ENCODE peak calls at places on chromosomes 3 and 15, in eight cellular contexts. P, C, O, Q, N, B, S and G are unnamed samples.
A peak's percentile ranks its signal among the peaks of the same experiment; 100 is the strongest.

GRCh38 chr15:52257734-52258062 is 37.9 kb downstream of the MYO5C start:
- DNase-seq in P (peak; percentile 74), O (no peak), Q (peak; percentile 33), B (no peak), C (no peak), N (no peak), S (peak; percentile 25), G (peak; percentile 54)

GRCh38 chr3:107216711-107217110 is 160.5 kb upstream of the CCDC54 start:
- DNase-seq in C (no peak), Q (no peak), O (no peak), N (no peak), P (no peak), S (no peak), B (no peak), G (no peak)

GRCh38 chr15:76390571-76390970 is 54.0 kb downstream of the ISL2 start:
- DNase-seq in S (no peak), B (no peak), C (no peak), Q (no peak), P (no peak), O (no peak), N (no peak), G (no peak)

GRCh38 chr3:4957978-4958377 is 21.3 kb upstream of the BHLHE40 start:
- DNase-seq in N (no peak), P (no peak), O (no peak), S (no peak), C (no peak), B (no peak), Q (no peak), G (no peak)

GRCh38 chr15:79160211-79160610 is 69.6 kb upstream of the RASGRF1 start:
- DNase-seq in P (no peak), N (no peak), O (no peak), Q (no peak), S (no peak), C (no peak), B (no peak), G (no peak)

GRCh38 chr15:65916664-65917406 is 47.5 kb downstream of the RAB11A start:
- DNase-seq in P (peak; percentile 71), C (peak; percentile 52), N (peak; percentile 49), Q (peak; percentile 88), B (peak; percentile 50), O (peak; percentile 74), S (no peak), G (peak; percentile 93)

GRCh38 chr15:22846073-22846472 is 7.6 kb downstream of the NIPA2 start:
- DNase-seq in S (no peak), Q (no peak), B (no peak), N (no peak), C (no peak), O (no peak), P (no peak), G (no peak)

GRCh38 chr15:51307325-51307724 is 31.1 kb downstream of the CYP19A1 start:
- DNase-seq in B (no peak), N (no peak), S (no peak), C (no peak), Q (no peak), O (no peak), P (no peak), G (no peak)

GRCh38 chr3:45051685-45052084 is 25.6 kb downstream of the CLEC3B start:
- DNase-seq in N (no peak), Q (no peak), S (no peak), O (no peak), P (no peak), C (no peak), B (no peak), G (no peak)

GRCh38 chr3:171284308-171285075 is 175.7 kb downstream of the TNIK start:
- DNase-seq in B (no peak), C (no peak), N (no peak), O (peak; percentile 75), P (no peak), Q (no peak), S (peak; percentile 82), G (no peak)

GRCh38 chr3:62968128-62968527 is 92.9 kb upstream of the CADPS start:
- DNase-seq in C (no peak), B (no peak), P (no peak), S (no peak), N (no peak), O (no peak), Q (no peak), G (no peak)

GRCh38 chr3:46935168-46935858 is 41.2 kb downstream of the CCDC12 start:
- DNase-seq in B (peak; percentile 68), O (peak; percentile 97), N (peak; percentile 83), P (no peak), Q (peak; percentile 84), S (peak; percentile 94), C (peak; percentile 88), G (peak; percentile 89)

GRCh38 chr15:70535071-70535954 is 228.0 kb downstream of the UACA start:
- DNase-seq in P (no peak), O (no peak), N (no peak), C (peak; percentile 83), Q (no peak), B (no peak), S (no peak), G (no peak)

GRCh38 chr15:80803580-80804525 is 24.7 kb downstream of the CEMIP start:
- DNase-seq in S (no peak), Q (no peak), P (no peak), N (no peak), C (no peak), B (no peak), O (no peak), G (no peak)

GRCh38 chr3:179610066-179610465 is 5.5 kb downstream of the NDUFB5 start:
- DNase-seq in Q (no peak), N (no peak), O (no peak), C (no peak), B (no peak), S (no peak), P (no peak), G (no peak)

GRCh38 chr3:65669163-65669875 is 369.4 kb downstream of the MAGI1 start:
- DNase-seq in P (no peak), Q (no peak), S (no peak), N (no peak), O (no peak), B (no peak), C (no peak), G (no peak)

GRCh38 chr15:40106203-40107161 is 2.2 kb downstream of the BMF start:
- DNase-seq in C (peak; percentile 90), B (no peak), O (peak; percentile 83), S (peak; percentile 50), N (peak; percentile 70), Q (peak; percentile 97), P (peak; percentile 90), G (peak; percentile 93)

GRCh38 chr3:25781145-25781757 is 2.0 kb downstream of the NGLY1 start:
- DNase-seq in P (no peak), Q (no peak), B (no peak), N (no peak), C (no peak), O (no peak), S (no peak), G (no peak)
- H3K4me3 ChIP-seq in P (no peak overlapping the region), Q (peak overlapping the region; percentile 92), B (no peak overlapping the region), N (peak overlapping the region; percentile 93), C (no peak overlapping the region), O (no peak overlapping the region), S (no peak overlapping the region), G (no peak overlapping the region)

GRCh38 chr15:88779944-88780343 is 23.3 kb upstream of the ACAN start:
- DNase-seq in N (no peak), O (no peak), C (no peak), P (no peak), B (no peak), S (no peak), Q (no peak), G (no peak)
- H3K36me3 ChIP-seq in N (no peaks in the 10 kb centered on the region), O (no peaks in the 10 kb centered on the region), C (no peaks in the 10 kb centered on the region), P (no peaks in the 10 kb centered on the region), B (no peaks in the 10 kb centered on the region), S (no peaks in the 10 kb centered on the region), Q (no peaks in the 10 kb centered on the region), G (no peaks in the 10 kb centered on the region)

DNA sequence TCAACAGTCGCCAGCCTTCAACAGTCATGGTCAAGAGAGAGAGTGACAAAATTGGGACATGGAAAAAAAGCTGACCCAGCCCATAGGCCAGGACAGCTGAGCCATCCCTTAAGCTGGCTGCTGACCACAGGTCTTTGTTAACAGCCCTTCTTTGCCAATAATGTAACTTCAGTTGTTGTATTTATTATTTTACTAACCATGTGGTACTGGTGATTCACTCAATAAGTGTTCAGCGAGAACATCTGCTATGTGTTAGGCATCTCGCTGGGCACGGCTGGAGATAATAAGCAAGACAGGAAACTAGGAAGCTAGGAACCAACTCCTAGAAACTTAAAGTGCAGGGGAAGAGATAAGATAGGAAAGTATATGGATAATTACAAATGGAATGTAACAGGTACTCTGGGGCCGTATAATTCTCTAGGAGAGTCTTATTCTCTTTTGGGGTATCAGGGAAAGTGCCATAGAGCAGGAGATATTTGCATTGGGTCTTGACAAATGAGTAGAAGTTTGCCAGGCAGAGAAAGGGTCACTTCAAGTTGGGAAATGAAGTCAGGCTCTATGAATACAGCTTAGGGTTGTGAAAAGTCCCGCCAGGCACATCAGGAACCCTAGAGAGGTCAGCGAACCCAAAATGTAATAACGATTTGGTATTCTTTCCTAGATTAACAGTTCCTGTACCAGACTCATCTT is 84.0 kb upstream of the TRA2B start:
- DNase-seq in O (peak; percentile 67), B (no peak), Q (no peak), P (no peak), N (peak; percentile 24), S (peak; percentile 28), C (no peak), G (no peak)
- H3K4me3 ChIP-seq in O (no peak overlapping the region), B (no peak overlapping the region), Q (no peak overlapping the region), P (no peak overlapping the region), N (no peak overlapping the region), S (no peak overlapping the region), C (no peak overlapping the region), G (no peak overlapping the region)

GRCh38 chr3:133641254-133641653 is 20.5 kb downstream of the TOPBP1 start:
- DNase-seq in S (no peak), O (no peak), Q (no peak), P (no peak), C (no peak), B (no peak), N (no peak), G (no peak)
- H3K36me3 ChIP-seq in S (peaks cover 61% of the 10 kb centered on the region), O (peaks cover 70% of the 10 kb centered on the region), Q (peaks cover 50% of the 10 kb centered on the region), P (peaks cover 90% of the 10 kb centered on the region), C (no peaks in the 10 kb centered on the region), B (peaks cover 6% of the 10 kb centered on the region), N (peaks cover 90% of the 10 kb centered on the region), G (peaks cover 16% of the 10 kb centered on the region)

GRCh38 chr15:90665288-90666134 is 51.6 kb upstream of the BLM start:
- DNase-seq in S (no peak), C (peak; percentile 73), O (peak; percentile 86), B (no peak), N (peak; percentile 70), P (peak; percentile 67), Q (peak; percentile 72), G (peak; percentile 69)

GRCh38 chr15:90654233-90655124 is 62.7 kb upstream of the BLM start:
- DNase-seq in N (no peak), C (no peak), P (no peak), B (no peak), O (peak; percentile 65), Q (no peak), S (no peak), G (no peak)

GRCh38 chr15:90659481-90659880 is 57.7 kb upstream of the BLM start:
- DNase-seq in S (no peak), P (no peak), C (no peak), N (no peak), O (no peak), B (no peak), Q (no peak), G (no peak)

GRCh38 chr15:90664650-90665287 is 52.4 kb upstream of the BLM start:
- DNase-seq in P (no peak), N (peak; percentile 65), Q (peak; percentile 69), B (no peak), S (no peak), O (peak; percentile 79), C (peak; percentile 58), G (no peak)

GRCh38 chr15:90660195-90660995 is 56.8 kb upstream of the BLM start:
- DNase-seq in Q (no peak), C (peak; percentile 75), S (peak; percentile 89), O (peak; percentile 93), B (no peak), P (no peak), N (peak; percentile 85), G (peak; percentile 66)
- H3K4me3 ChIP-seq in Q (no peak overlapping the region), C (no peak overlapping the region), S (peak overlapping the region; percentile 31), O (peak overlapping the region; percentile 33), B (no peak overlapping the region), P (no peak overlapping the region), N (peak overlapping the region; percentile 59), G (no peak overlapping the region)